ENCODE peak calls at places on chromosomes 2 and 18, in six cellular contexts. D is astrocyte of the spinal cord, C is NCI-H748 treated with DMSO at 0.1 percent for 48 hours, Q is ACHN, B is anterior cingulate cortex, G is tibial nerve. U is an unnamed sample.

GRCh38 chr2:9388102-9388735 is 35.1 kb downstream of the ITGB1BP1 start:
- DNase-seq in B (no peak), C (no peak), D (no peak), G (peak), Q (no peak), U (no peak)

GRCh38 chr2:72198532-72199241 is 51.0 kb upstream of the CYP26B1 start:
- DNase-seq in B (no peak), G (no peak), Q (no peak), D (peak), C (no peak), U (peak)

GRCh38 chr2:127154985-127155650 is 48.2 kb upstream of the BIN1 start:
- DNase-seq in B (no peak), Q (no peak), C (no peak), D (peak), G (no peak), U (no peak)

GRCh38 chr2:24304098-24304497 is 56.2 kb downstream of the ITSN2 start:
- DNase-seq in D (peak), B (no peak), Q (no peak), G (peak), C (no peak), U (no peak)

GRCh38 chr18:79402977-79403722 is 7.4 kb downstream of the NFATC1 start:
- DNase-seq in D (no peak), C (peak), Q (no peak), G (peak), B (no peak), U (peak)

GRCh38 chr18:644395-645004 is 13.0 kb upstream of the TYMS start:
- DNase-seq in C (no peak), D (no peak), B (peak), Q (no peak), G (no peak), U (peak)

GRCh38 chr2:26925100-26925791 is 45.2 kb upstream of the MAPRE3 start:
- DNase-seq in Q (no peak), D (no peak), G (no peak), C (no peak), B (no peak), U (no peak)

GRCh38 chr2:27647289-27647688 is 16.1 kb downstream of the SUPT7L start:
- DNase-seq in Q (no peak), B (no peak), G (no peak), D (peak), C (no peak), U (no peak)

GRCh38 chr2:100887039-100887578 is 67.2 kb downstream of the NPAS2 start:
- DNase-seq in C (no peak), D (no peak), G (no peak), B (no peak), Q (no peak), U (no peak)

GRCh38 chr18:22643731-22644130 is 226.0 kb upstream of the CTAGE1 start:
- DNase-seq in G (no peak), Q (no peak), D (peak), B (no peak), C (no peak), U (no peak)

GRCh38 chr2:176574415-176575236 is 305.4 kb downstream of the MTX2 start:
- DNase-seq in B (no peak), Q (no peak), G (no peak), C (no peak), D (no peak), U (no peak)

GRCh38 chr2:180222642-180223041 is 215.5 kb upstream of the CWC22 start:
- DNase-seq in D (peak), G (no peak), C (no peak), Q (peak), B (no peak), U (peak)

GRCh38 chr18:70634576-70635147 is 345.8 kb downstream of the SOCS6 start:
- DNase-seq in B (no peak), Q (no peak), C (no peak), D (no peak), G (no peak), U (peak)

GRCh38 chr18:9513971-9514512 is 38.7 kb downstream of the RALBP1 start:
- DNase-seq in Q (no peak), B (no peak), C (no peak), G (no peak), D (peak), U (no peak)

GRCh38 chr2:45930396-45930792 is 278.9 kb downstream of the PRKCE start:
- DNase-seq in C (no peak), G (no peak), D (peak), Q (no peak), B (no peak), U (no peak)

GRCh38 chr18:25350561-25351201 is 1.3 kb downstream of the ZNF521 start:
- DNase-seq in Q (no peak), C (peak), G (peak), D (peak), B (peak), U (peak)

GRCh38 chr2:24365051-24365450 is 4.7 kb upstream of the ITSN2 start:
- DNase-seq in G (peak), B (no peak), Q (no peak), C (peak), D (no peak), U (no peak)

GRCh38 chr2:191481305-191482075 is 196.4 kb upstream of the NABP1 start:
- DNase-seq in Q (no peak), D (peak), G (no peak), C (no peak), B (no peak), U (peak)

GRCh38 chr2:157785200-157785599 is 90.9 kb downstream of the ACVR1 start:
- DNase-seq in G (no peak), B (no peak), Q (no peak), D (no peak), C (peak), U (peak)

GRCh38 chr2:148660999-148661398 is 16.4 kb downstream of the EPC2 start:
- DNase-seq in G (no peak), B (no peak), D (no peak), C (no peak), Q (no peak), U (peak)

GRCh38 chr2:39666489-39667141 is 898 bp downstream of the TMEM178A start:
- DNase-seq in D (no peak), B (no peak), G (no peak), C (no peak), Q (no peak), U (peak)

GRCh38 chr2:37378411-37378810 is 34.0 kb downstream of the QPCT start:
- DNase-seq in C (no peak), G (peak), Q (peak), D (peak), B (no peak), U (no peak)

GRCh38 chr2:29064746-29065478 is 9.4 kb downstream of the PCARE start:
- DNase-seq in C (no peak), D (no peak), Q (no peak), B (peak), G (no peak), U (no peak)

GRCh38 chr2:233247744-233248143 is 3.7 kb upstream of the ATG16L1 start:
- DNase-seq in G (no peak), C (no peak), D (no peak), Q (peak), B (no peak), U (no peak)

GRCh38 chr2:26274058-26274613 is 29.4 kb downstream of the HADHB start:
- DNase-seq in C (no peak), B (no peak), D (peak), G (peak), Q (no peak), U (peak)